ENCODE peak calls at places on chromosomes 3 and 15, in six cellular contexts. W, X, R, Z, T and J are unnamed samples.

GRCh38 chr3:49812916-49813496 is 747 bp downstream of the UBA7 start:
- DNase-seq in R (no peak), Z (no peak), T (no peak), W (no peak), X (no peak), J (no peak)

GRCh38 chr15:24761704-24762302 is 86.2 kb downstream of the NPAP1 start:
- DNase-seq in R (no peak), X (no peak), W (no peak), Z (no peak), T (peak; percentile 19), J (no peak)

GRCh38 chr3:47882338-47882737 is 79.4 kb downstream of the DHX30 start:
- DNase-seq in X (no peak), W (no peak), Z (no peak), R (no peak), T (no peak), J (no peak)

GRCh38 chr3:127699946-127700300 is 27.2 kb downstream of the ABTB1 start:
- DNase-seq in T (no peak), X (no peak), R (no peak), Z (no peak), W (no peak), J (no peak)

GRCh38 chr3:50503947-50504346 is 513 bp upstream of the CACNA2D2 start:
- DNase-seq in X (no peak), R (no peak), W (no peak), Z (no peak), T (no peak), J (no peak)

GRCh38 chr3:100087203-100087602 is 27.1 kb downstream of the FILIP1L start:
- DNase-seq in Z (no peak), R (no peak), X (no peak), W (no peak), T (peak; percentile 45), J (no peak)

GRCh38 chr3:17459470-17459993 is 282.9 kb downstream of the TBC1D5 start:
- DNase-seq in R (no peak), W (no peak), T (no peak), Z (no peak), X (no peak), J (no peak)

GRCh38 chr3:107987036-107987557 is 103.7 kb downstream of the CD47 start:
- DNase-seq in X (peak; percentile 89), R (peak; percentile 80), W (no peak), Z (peak; percentile 94), T (peak; percentile 98), J (peak; percentile 94)

GRCh38 chr15:96351801-96352593 is 21.5 kb downstream of the NR2F2 start:
- DNase-seq in X (peak; percentile 75), W (no peak), T (no peak), R (no peak), Z (no peak), J (peak; percentile 68)

GRCh38 chr15:77577350-77577749 is 55.4 kb downstream of the LINGO1 start:
- DNase-seq in Z (no peak), R (no peak), X (no peak), T (no peak), W (no peak), J (no peak)

GRCh38 chr3:109910772-109911171 is 573.4 kb upstream of the DPPA4 start:
- DNase-seq in T (no peak), W (no peak), X (no peak), Z (no peak), R (no peak), J (no peak)

GRCh38 chr3:164375538-164375937 is 702.8 kb downstream of the SI start:
- DNase-seq in R (no peak), Z (no peak), W (no peak), T (no peak), X (no peak), J (no peak)

GRCh38 chr15:80776420-80777045 is 2.6 kb upstream of the CEMIP start:
- DNase-seq in R (peak; percentile 90), X (peak; percentile 68), W (no peak), T (peak; percentile 87), Z (peak; percentile 82), J (peak; percentile 58)

GRCh38 chr3:46660543-46661523 is 32.6 kb downstream of the ALS2CL start:
- DNase-seq in X (no peak), T (no peak), W (no peak), R (no peak), Z (peak; percentile 54), J (no peak)

GRCh38 chr3:65979152-65979551 is 59.6 kb downstream of the MAGI1 start:
- DNase-seq in R (no peak), Z (no peak), W (no peak), T (peak; percentile 80), X (peak; percentile 21), J (no peak)

GRCh38 chr3:30347679-30348216 is 258.7 kb upstream of the TGFBR2 start:
- DNase-seq in Z (no peak), W (no peak), T (peak; percentile 92), X (no peak), R (no peak), J (no peak)

GRCh38 chr3:15932348-15933300 is 134.8 kb upstream of the ANKRD28 start:
- DNase-seq in W (no peak), X (no peak), T (peak; percentile 7), Z (no peak), R (no peak), J (no peak)

DNA sequence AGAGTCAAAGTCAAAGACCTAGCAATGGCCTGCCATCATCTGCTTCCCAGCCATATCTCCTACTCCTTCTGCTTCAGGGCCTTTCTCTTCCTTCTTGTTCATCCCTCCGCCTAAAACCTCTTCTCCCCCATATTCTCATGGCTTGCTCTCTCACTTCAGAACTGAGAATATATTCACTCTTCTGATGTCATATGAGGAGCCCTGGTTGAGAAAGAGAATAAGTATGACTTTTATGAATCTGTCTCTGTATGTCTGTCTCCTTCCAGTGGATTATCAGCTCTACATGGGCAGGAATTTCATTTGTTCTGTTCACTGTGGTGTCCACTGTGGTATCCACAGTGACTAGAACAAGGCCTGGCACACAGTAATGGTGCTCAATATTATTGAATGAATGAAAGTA is 11.8 kb downstream of the ZNF592 start:
- DNase-seq in W (no peak), R (no peak), T (no peak), Z (no peak), X (no peak), J (no peak)
- H3K27ac ChIP-seq in W (no peak overlapping the region), R (no peak overlapping the region), T (no peak overlapping the region), Z (no peak overlapping the region), X (no peak overlapping the region), J (no peak overlapping the region)

GRCh38 chr3:125001557-125002413 is 54.0 kb downstream of the HEG1 start:
- DNase-seq in W (no peak), T (no peak), R (peak; percentile 61), Z (no peak), X (no peak), J (no peak)

GRCh38 chr3:125003369-125003853 is 52.4 kb downstream of the HEG1 start:
- DNase-seq in T (peak; percentile 72), R (peak; percentile 77), X (peak; percentile 50), Z (peak; percentile 91), W (no peak), J (peak; percentile 63)

GRCh38 chr3:125000661-125001060 is 55.1 kb downstream of the HEG1 start:
- DNase-seq in W (no peak), X (no peak), Z (no peak), T (no peak), R (no peak), J (no peak)

GRCh38 chr3:125002834-125003368 is 52.9 kb downstream of the HEG1 start:
- DNase-seq in W (no peak), T (no peak), Z (no peak), R (no peak), X (no peak), J (no peak)

DNA sequence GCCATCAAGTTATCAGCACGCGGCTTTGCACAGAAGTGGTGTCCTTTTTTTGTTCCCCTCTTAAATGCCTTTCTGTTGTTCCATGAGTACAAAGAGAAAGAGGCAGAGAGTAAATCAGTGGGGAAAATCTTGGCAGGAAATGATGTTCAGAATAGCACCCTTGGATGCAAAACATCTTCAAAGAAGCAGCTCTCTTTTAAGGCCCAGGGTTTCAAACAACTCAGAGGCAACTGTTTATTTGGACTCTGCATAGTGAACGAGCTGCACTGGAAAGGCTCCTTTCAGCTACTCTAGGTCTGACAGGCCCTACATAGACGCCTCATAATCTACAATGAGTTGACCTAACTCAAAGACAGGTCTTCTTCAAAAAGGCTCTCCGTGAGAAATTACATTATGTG is 53.4 kb downstream of the HEG1 start:
- DNase-seq in Z (no peak), R (no peak), X (no peak), W (no peak), T (no peak), J (no peak)
- H3K27ac ChIP-seq in Z (peak overlapping the region; percentile 69), R (peak overlapping the region; percentile 94), X (no peak overlapping the region), W (no peak overlapping the region), T (no peak overlapping the region), J (peak overlapping the region; percentile 30)

DNA sequence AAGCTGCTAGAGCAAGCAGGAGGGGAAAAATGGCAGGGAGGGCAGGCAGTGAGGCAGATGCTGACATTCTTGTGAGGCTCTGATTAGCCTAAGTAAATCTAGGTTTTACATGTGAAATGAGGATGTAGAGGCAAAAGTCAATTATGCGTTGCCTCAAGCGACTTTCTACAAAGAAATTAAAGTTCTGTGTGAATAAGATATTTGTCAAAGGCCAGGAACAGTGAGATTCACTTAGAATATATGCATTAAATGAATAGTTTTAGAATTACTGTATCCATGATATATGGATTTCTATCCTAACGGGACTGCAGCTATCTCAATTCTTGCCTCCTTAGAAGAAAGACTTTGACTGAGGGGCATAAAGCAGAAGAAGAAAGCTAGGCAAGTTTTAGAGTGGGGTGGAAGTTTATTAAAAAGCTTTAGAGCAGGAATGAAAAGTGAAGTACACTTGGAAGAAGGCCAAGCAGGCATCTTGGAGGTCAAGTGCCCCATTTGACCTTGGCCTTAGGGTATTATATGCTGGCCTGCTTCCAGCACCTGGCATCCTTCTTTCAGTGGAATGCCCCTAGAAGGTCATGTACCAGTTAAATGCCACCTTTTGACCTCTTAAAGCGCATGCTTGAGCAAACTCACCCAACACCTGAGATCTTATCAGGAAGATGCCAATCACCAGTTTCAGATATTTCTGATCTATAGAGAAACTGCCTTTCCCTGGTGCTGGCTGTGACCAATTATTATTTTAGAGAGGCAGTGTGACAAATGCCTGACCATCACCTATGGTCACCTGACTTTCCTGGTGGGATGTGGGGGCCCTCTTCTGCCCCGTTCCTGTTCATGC is 38.2 kb downstream of the OSTN start:
- DNase-seq in T (no peak), Z (no peak), R (no peak), X (no peak), W (no peak), J (no peak)
- H3K27ac ChIP-seq in T (peak overlapping the region; percentile 96), Z (no peak overlapping the region), R (no peak overlapping the region), X (no peak overlapping the region), W (no peak overlapping the region), J (no peak overlapping the region)

GRCh38 chr15:92294759-92295158 is 98.9 kb upstream of the ST8SIA2 start:
- DNase-seq in R (no peak), Z (no peak), X (no peak), W (no peak), T (no peak), J (no peak)
- H3K27ac ChIP-seq in R (no peak overlapping the region), Z (no peak overlapping the region), X (no peak overlapping the region), W (no peak overlapping the region), T (no peak overlapping the region), J (no peak overlapping the region)

GRCh38 chr15:98791046-98791701 is 142.8 kb downstream of the IGF1R start:
- DNase-seq in T (no peak), W (no peak), X (no peak), Z (no peak), R (no peak), J (no peak)
- H3K27ac ChIP-seq in T (no peak overlapping the region), W (no peak overlapping the region), X (no peak overlapping the region), Z (no peak overlapping the region), R (peak overlapping the region; percentile 4), J (no peak overlapping the region)